ENCODE peak calls at places on chromosomes 16 and 17, in ten cellular contexts. I is choroid plexus epithelial cell; X is body of pancreas; D is pancreas; E is HFF-Myc; B is CD4-positive, CD25-positive, alpha-beta regulatory T cell; N is AG10803; C is astrocyte of the cerebellum; P is psoas muscle; A is spleen. U is an unnamed sample.

GRCh38 chr16:67346328-67346727 is 19.7 kb downstream of the LRRC36 start:
- DNase-seq in I (no peak), C (no peak), N (no peak), E (no peak), P (no peak), A (no peak), B (no peak), X (no peak), D (no peak), U (no peak)

GRCh38 chr16:57260294-57260929 is 15.4 kb downstream of the ARL2BP start:
- DNase-seq in X (peak), N (peak), I (peak), C (peak), D (peak), A (peak), E (peak), P (no peak), B (no peak), U (no peak)

GRCh38 chr16:70348991-70349390 is 2.3 kb downstream of the DDX19A start:
- DNase-seq in C (no peak), E (no peak), P (no peak), B (no peak), N (peak), D (no peak), X (no peak), I (peak), A (no peak), U (no peak)

GRCh38 chr17:65819810-65820209 is 258.4 kb upstream of the AXIN2 start:
- DNase-seq in N (no peak), X (no peak), E (no peak), I (no peak), A (no peak), B (no peak), D (no peak), C (no peak), P (no peak), U (no peak)

GRCh38 chr17:29615048-29615385 is 7.7 kb downstream of the CORO6 start:
- DNase-seq in X (peak), A (peak), D (no peak), E (no peak), C (no peak), I (peak), N (peak), B (peak), P (peak), U (no peak)

GRCh38 chr16:17225551-17225950 is 245.2 kb downstream of the XYLT1 start:
- DNase-seq in D (no peak), A (no peak), I (no peak), C (peak), N (peak), B (no peak), X (no peak), E (no peak), P (no peak), U (no peak)

GRCh38 chr17:2157081-2157480 is 102.2 kb downstream of the HIC1 start:
- DNase-seq in B (no peak), X (no peak), A (no peak), E (no peak), D (no peak), I (peak), C (no peak), P (peak), N (peak), U (no peak)

GRCh38 chr17:45784293-45784582 is at the start of gene CRHR1:
- DNase-seq in E (no peak), I (no peak), B (no peak), C (no peak), A (no peak), N (no peak), X (no peak), D (no peak), P (no peak), U (no peak)

GRCh38 chr17:74108126-74108705 is 95.3 kb upstream of the RPL38 start:
- DNase-seq in I (no peak), N (no peak), A (no peak), C (no peak), P (no peak), D (no peak), B (no peak), E (no peak), X (no peak), U (no peak)

GRCh38 chr16:4837733-4838501 is 9.2 kb downstream of the GLYR1 start:
- DNase-seq in A (no peak), E (no peak), N (no peak), X (no peak), I (no peak), C (no peak), P (no peak), D (no peak), B (no peak), U (no peak)

GRCh38 chr16:75620326-75621169 is 2.5 kb downstream of the ADAT1 start:
- DNase-seq in E (no peak), C (no peak), P (no peak), N (no peak), X (no peak), D (no peak), B (no peak), A (peak), I (no peak), U (no peak)

GRCh38 chr16:81734632-81735434 is 44.3 kb upstream of the PLCG2 start:
- DNase-seq in P (no peak), I (no peak), B (no peak), A (peak), E (no peak), D (no peak), X (no peak), N (no peak), C (no peak), U (no peak)

GRCh38 chr17:29012535-29012934 is 6.7 kb upstream of the SEZ6 start:
- DNase-seq in C (no peak), N (no peak), X (no peak), P (no peak), B (no peak), I (no peak), D (no peak), A (no peak), E (no peak), U (no peak)

GRCh38 chr17:4710693-4711634 is 532 bp downstream of the ARRB2 start:
- DNase-seq in X (no peak), I (no peak), N (no peak), C (no peak), B (peak), P (peak), A (no peak), E (no peak), D (no peak), U (no peak)

GRCh38 chr17:39737761-39738567 is at the start of gene GRB7:
- DNase-seq in P (no peak), I (no peak), D (peak), B (no peak), X (peak), N (no peak), A (peak), C (no peak), E (no peak), U (no peak)

GRCh38 chr16:48511716-48512115 is 98.3 kb downstream of the N4BP1 start:
- DNase-seq in N (no peak), C (no peak), P (no peak), X (no peak), E (no peak), B (no peak), D (no peak), A (peak), I (no peak), U (no peak)

GRCh38 chr17:65027305-65027704 is 29.2 kb downstream of the GNA13 start:
- DNase-seq in X (no peak), B (peak), C (peak), P (no peak), I (peak), E (peak), D (no peak), N (peak), A (no peak), U (no peak)

GRCh38 chr16:83887088-83887487 is 11.8 kb upstream of the MLYCD start:
- DNase-seq in D (no peak), P (no peak), I (peak), X (no peak), B (no peak), N (peak), C (no peak), E (no peak), A (no peak), U (no peak)

GRCh38 chr16:71472041-71472440 is 10.0 kb upstream of the ZNF23 start:
- DNase-seq in D (no peak), C (no peak), E (no peak), P (no peak), B (no peak), N (no peak), A (no peak), X (no peak), I (no peak), U (no peak)

GRCh38 chr17:68378202-68379149 is 78.8 kb downstream of the WIPI1 start:
- DNase-seq in D (peak), B (no peak), C (peak), P (peak), E (peak), I (peak), N (peak), A (peak), X (peak), U (peak)

GRCh38 chr17:2994441-2994840 is 69.0 kb downstream of the OR1D5 start:
- DNase-seq in E (no peak), X (no peak), N (no peak), I (no peak), C (no peak), A (peak), D (no peak), B (no peak), P (no peak), U (no peak)

GRCh38 chr16:12020007-12020406 is 43.5 kb downstream of the SNX29 start:
- DNase-seq in N (no peak), I (no peak), A (peak), B (no peak), E (no peak), P (no peak), C (no peak), X (no peak), D (no peak), U (no peak)

GRCh38 chr17:76714822-76715461 is 4.2 kb upstream of the MXRA7 start:
- DNase-seq in I (peak), B (peak), C (no peak), N (peak), E (no peak), P (peak), D (peak), A (peak), X (peak), U (no peak)

GRCh38 chr16:67357561-67357960 is 30.9 kb downstream of the LRRC36 start:
- DNase-seq in D (no peak), E (no peak), C (no peak), P (no peak), N (no peak), X (no peak), I (no peak), B (no peak), A (no peak), U (no peak)

GRCh38 chr16:4957420-4957719 is 760 bp upstream of the SEC14L5 start:
- DNase-seq in D (no peak), C (no peak), I (no peak), E (no peak), A (no peak), X (no peak), B (no peak), N (no peak), P (no peak), U (no peak)

GRCh38 chr16:1380195-1380594 is 28.5 kb downstream of the GNPTG start:
- DNase-seq in N (no peak), I (no peak), D (no peak), X (no peak), C (no peak), P (no peak), A (no peak), E (no peak), B (no peak), U (no peak)
- H3K4me3 ChIP-seq in N (no peak), I (no peak), D (peak), X (peak), C (no peak), P (no peak), A (no peak), E (no peak), B (no peak), U (no peak)

GRCh38 chr17:44170135-44170498 is 387 bp upstream of the ASB16 start:
- DNase-seq in C (no peak), X (no peak), B (no peak), P (no peak), D (no peak), A (no peak), E (no peak), I (no peak), N (no peak), U (no peak)
- H3K4me3 ChIP-seq in C (no peak), X (no peak), B (no peak), P (peak), D (peak), A (no peak), E (no peak), I (no peak), N (no peak), U (no peak)

GRCh38 chr16:24539850-24540484 is 601 bp downstream of the RBBP6 start:
- DNase-seq in X (peak), C (no peak), E (no peak), D (peak), B (peak), A (peak), I (peak), P (peak), N (peak), U (no peak)
- H3K4me3 ChIP-seq in X (peak), C (peak), E (peak), D (peak), B (peak), A (peak), I (peak), P (peak), N (peak), U (peak)

GRCh38 chr16:1978476-1979120 is 2.7 kb downstream of the NOXO1 start:
- DNase-seq in C (no peak), N (no peak), D (no peak), P (no peak), X (no peak), I (no peak), B (no peak), A (no peak), E (no peak), U (no peak)
- H3K4me3 ChIP-seq in C (no peak), N (no peak), D (peak), P (no peak), X (no peak), I (no peak), B (no peak), A (no peak), E (no peak), U (no peak)

GRCh38 chr16:1194665-1195392 is 30.2 kb downstream of the TPSG1 start:
- DNase-seq in C (no peak), A (no peak), P (no peak), D (peak), B (no peak), N (no peak), I (no peak), X (peak), E (no peak), U (no peak)
- H3K4me3 ChIP-seq in C (no peak), A (no peak), P (no peak), D (no peak), B (no peak), N (no peak), I (no peak), X (no peak), E (no peak), U (no peak)

GRCh38 chr17:50026046-50026675 is 29.7 kb upstream of the ITGA3 start:
- DNase-seq in C (no peak), A (no peak), E (no peak), D (no peak), I (no peak), X (no peak), B (no peak), P (no peak), N (no peak), U (no peak)

GRCh38 chr17:50029185-50029584 is 26.7 kb upstream of the ITGA3 start:
- DNase-seq in B (no peak), C (no peak), I (no peak), A (no peak), D (no peak), P (no peak), E (no peak), N (no peak), X (no peak), U (no peak)

GRCh38 chr17:50026901-50027638 is 28.8 kb upstream of the ITGA3 start:
- DNase-seq in I (peak), A (peak), B (peak), P (peak), N (peak), C (peak), D (peak), X (peak), E (peak), U (peak)

GRCh38 chr17:50028207-50029120 is 27.4 kb upstream of the ITGA3 start:
- DNase-seq in C (no peak), A (no peak), D (no peak), N (peak), E (no peak), P (peak), I (peak), B (no peak), X (no peak), U (peak)

GRCh38 chr17:50027639-50028206 is 28.2 kb upstream of the ITGA3 start:
- DNase-seq in A (no peak), B (no peak), C (peak), D (no peak), N (peak), X (peak), P (peak), I (peak), E (peak), U (peak)
- H3K4me3 ChIP-seq in A (no peak), B (no peak), C (no peak), D (peak), N (peak), X (no peak), P (peak), I (no peak), E (peak), U (peak)

GRCh38 chr17:71284032-71284755 is 836.6 kb upstream of the SOX9 start:
- DNase-seq in D (no peak), E (no peak), N (no peak), X (no peak), B (no peak), P (no peak), A (no peak), I (no peak), C (no peak), U (no peak)

GRCh38 chr17:71283486-71283885 is 837.3 kb upstream of the SOX9 start:
- DNase-seq in N (no peak), B (no peak), I (no peak), A (no peak), X (no peak), P (no peak), C (no peak), E (no peak), D (no peak), U (no peak)

GRCh38 chr17:71286625-71287024 is 834.2 kb upstream of the SOX9 start:
- DNase-seq in B (no peak), I (no peak), C (no peak), X (no peak), P (no peak), D (no peak), E (no peak), A (no peak), N (no peak), U (no peak)

DNA sequence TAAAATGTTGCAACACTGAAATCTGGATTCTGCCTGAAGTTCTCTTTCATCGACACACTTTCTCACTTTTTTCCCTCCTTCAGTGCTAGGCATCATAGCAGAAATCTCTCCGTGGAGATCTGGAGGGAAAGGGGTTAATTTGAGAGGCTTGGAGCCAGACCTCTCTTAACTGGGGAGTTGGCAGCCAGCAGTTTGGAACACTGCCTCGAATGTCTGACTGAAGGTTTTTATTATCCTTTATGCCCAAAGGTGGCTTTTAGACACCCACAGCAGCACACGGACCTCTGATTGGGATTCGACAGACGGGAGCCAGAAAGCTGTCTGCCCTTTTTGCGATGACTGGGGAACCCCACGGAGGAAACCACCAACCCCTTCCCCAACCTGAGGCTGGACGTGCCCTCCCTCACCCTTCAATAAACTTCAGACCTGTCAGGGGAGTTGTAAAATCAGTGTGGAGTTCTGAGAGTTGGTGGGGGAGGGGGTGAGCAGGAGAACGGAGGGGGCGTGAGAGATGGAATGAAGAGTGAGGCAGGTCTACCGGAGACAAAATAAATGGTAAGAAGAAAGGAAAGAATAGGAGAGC is 833.5 kb upstream of the SOX9 start:
- DNase-seq in C (peak), P (no peak), B (no peak), N (peak), E (no peak), A (no peak), I (peak), D (no peak), X (no peak), U (no peak)
- H3K4me3 ChIP-seq in C (peak), P (no peak), B (no peak), N (peak), E (no peak), A (no peak), I (no peak), D (no peak), X (no peak), U (no peak)

DNA sequence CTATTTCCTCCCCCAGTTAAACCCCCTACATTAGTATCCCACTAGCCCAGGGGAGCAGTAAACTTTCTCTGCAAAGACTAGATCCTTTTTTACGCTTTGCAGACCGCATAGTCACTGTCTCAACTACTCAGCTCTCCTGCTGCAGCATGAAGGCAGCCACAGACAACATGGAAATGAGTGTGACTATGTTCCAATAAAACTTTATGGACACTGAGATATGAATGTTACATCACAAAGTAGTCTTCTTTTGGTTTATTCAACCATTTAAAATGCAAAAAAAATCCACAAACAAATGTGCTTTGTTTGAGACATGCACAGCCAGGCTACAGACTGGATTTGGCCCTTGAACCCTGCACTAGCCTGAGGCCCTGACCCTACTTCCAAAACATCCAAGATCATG is 1.9 kb upstream of the RNASEK start:
- DNase-seq in X (no peak), C (no peak), B (no peak), P (no peak), I (no peak), D (no peak), E (no peak), A (no peak), N (no peak), U (no peak)
- H3K4me3 ChIP-seq in X (no peak), C (no peak), B (peak), P (peak), I (no peak), D (no peak), E (peak), A (no peak), N (peak), U (no peak)

GRCh38 chr17:49556183-49556943 is 19.3 kb upstream of the NXPH3 start:
- DNase-seq in C (peak), N (peak), A (peak), X (peak), I (peak), P (peak), E (no peak), B (peak), D (peak), U (no peak)
- H3K4me3 ChIP-seq in C (no peak), N (no peak), A (no peak), X (no peak), I (peak), P (peak), E (no peak), B (no peak), D (peak), U (no peak)

U was measured in AG09309.